ENCODE peak calls at places on chromosomes 1 and 21, in four cellular contexts. W is transverse colon, F is neural progenitor cell, H is fibroblast of lung. T is an unnamed sample.

GRCh38 chr1:53589043-53589887 is 130.1 kb downstream of the DMRTB1 start:
- DNase-seq in H (no peak), F (no peak), W (peak), T (no peak)

GRCh38 chr1:241136401-241136800 is 220.6 kb downstream of the RGS7 start:
- DNase-seq in H (no peak), W (no peak), F (no peak), T (no peak)

GRCh38 chr1:77047978-77048614 is 171.1 kb downstream of the PIGK start:
- DNase-seq in H (no peak), W (no peak), F (no peak), T (no peak)

GRCh38 chr21:10418649-10419048 is 102.7 kb upstream of the TPTE start:
- DNase-seq in H (no peak), F (no peak), W (no peak), T (no peak)

GRCh38 chr1:59007820-59008598 is 224.2 kb upstream of the JUN start:
- DNase-seq in W (no peak), H (peak), F (no peak), T (no peak)

GRCh38 chr1:106957795-106958194 is 98.7 kb upstream of the PRMT6 start:
- DNase-seq in H (no peak), W (no peak), F (no peak), T (no peak)

GRCh38 chr1:35222322-35223108 is 29.6 kb upstream of the SFPQ start:
- DNase-seq in F (no peak), H (peak), W (no peak), T (no peak)

GRCh38 chr1:243713470-243714186 is 136.4 kb downstream of the AKT3 start:
- DNase-seq in W (no peak), H (peak), F (peak), T (no peak)

GRCh38 chr1:199029401-199029800 is 390.6 kb downstream of the PTPRC start:
- DNase-seq in W (no peak), H (peak), F (no peak), T (no peak)

GRCh38 chr1:206502813-206503212 is 4.5 kb upstream of the RASSF5 start:
- DNase-seq in W (no peak), H (no peak), F (no peak), T (no peak)

GRCh38 chr1:206502403-206502802 is 4.9 kb upstream of the RASSF5 start:
- DNase-seq in W (no peak), H (no peak), F (no peak), T (no peak)

GRCh38 chr1:206501881-206502280 is 5.5 kb upstream of the RASSF5 start:
- DNase-seq in H (no peak), F (no peak), W (no peak), T (no peak)

GRCh38 chr1:206504363-206504713 is 3.0 kb upstream of the RASSF5 start:
- DNase-seq in W (no peak), F (no peak), H (no peak), T (no peak)

GRCh38 chr1:206503591-206504362 is 3.6 kb upstream of the RASSF5 start:
- DNase-seq in F (no peak), H (peak), W (peak), T (no peak)
- H3K4me3 ChIP-seq in F (no peak), H (no peak), W (no peak), T (no peak)

GRCh38 chr1:100868364-100868995 is 26.2 kb downstream of the EXTL2 start:
- DNase-seq in F (peak), H (peak), W (no peak), T (no peak)
- H3K4me3 ChIP-seq in F (no peak), H (no peak), W (no peak), T (no peak)

GRCh38 chr1:65279092-65279448 is 30.3 kb upstream of the DNAJC6 start:
- DNase-seq in W (no peak), F (peak), H (no peak), T (no peak)
- H3K4me3 ChIP-seq in W (no peak), F (peak), H (no peak), T (no peak)

GRCh38 chr1:228211871-228212414 is 4.1 kb downstream of the OBSCN start:
- DNase-seq in H (no peak), W (no peak), F (no peak), T (no peak)

GRCh38 chr1:228212415-228212965 is 4.6 kb downstream of the OBSCN start:
- DNase-seq in H (no peak), W (no peak), F (peak), T (no peak)

GRCh38 chr1:228210076-228210651 is 2.3 kb downstream of the OBSCN start:
- DNase-seq in F (peak), W (no peak), H (no peak), T (no peak)

GRCh38 chr1:228210684-228211083 is 2.8 kb downstream of the OBSCN start:
- DNase-seq in F (no peak), W (no peak), H (no peak), T (no peak)

DNA sequence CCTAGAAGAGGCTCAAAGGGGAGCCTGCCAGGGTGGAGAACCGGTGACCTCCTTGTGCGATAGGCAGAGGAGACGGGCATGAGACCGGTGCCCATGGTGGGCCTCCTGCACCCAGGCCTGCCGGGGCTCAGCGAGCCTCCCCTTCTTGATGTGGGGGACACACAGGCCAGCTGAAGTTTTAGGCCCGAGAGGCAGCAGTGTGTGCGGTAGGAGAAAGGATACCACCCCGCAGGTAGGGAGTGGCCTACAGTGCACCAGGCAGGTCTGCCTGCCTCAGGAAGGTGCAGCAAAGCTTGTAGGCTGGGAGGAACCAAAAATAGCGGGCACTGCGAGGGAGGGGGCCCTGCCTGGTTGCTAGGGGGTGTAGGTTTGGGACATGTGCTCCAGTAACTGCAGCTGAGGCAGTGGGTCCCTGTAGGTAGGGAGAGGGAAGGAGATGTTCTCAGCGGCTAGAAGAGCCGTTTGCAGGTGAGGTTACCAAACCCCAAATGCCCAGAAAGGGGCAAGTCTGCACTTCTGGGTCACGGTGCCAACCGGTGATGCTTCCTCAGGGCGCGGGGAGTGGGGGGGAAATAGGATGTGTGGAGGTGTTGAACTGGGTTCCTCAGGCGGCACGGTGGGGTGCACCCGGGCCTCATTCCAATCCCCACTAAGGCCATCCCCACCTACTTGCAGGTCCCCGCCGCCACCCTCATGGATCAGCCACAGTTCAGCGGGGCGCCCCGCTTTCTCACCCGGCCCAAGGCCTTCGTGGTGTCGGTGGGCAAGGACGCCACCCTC is 3.4 kb downstream of the OBSCN start:
- DNase-seq in H (no peak), F (no peak), W (no peak), T (no peak)
- H3K4me3 ChIP-seq in H (no peak), F (no peak), W (no peak), T (no peak)

DNA sequence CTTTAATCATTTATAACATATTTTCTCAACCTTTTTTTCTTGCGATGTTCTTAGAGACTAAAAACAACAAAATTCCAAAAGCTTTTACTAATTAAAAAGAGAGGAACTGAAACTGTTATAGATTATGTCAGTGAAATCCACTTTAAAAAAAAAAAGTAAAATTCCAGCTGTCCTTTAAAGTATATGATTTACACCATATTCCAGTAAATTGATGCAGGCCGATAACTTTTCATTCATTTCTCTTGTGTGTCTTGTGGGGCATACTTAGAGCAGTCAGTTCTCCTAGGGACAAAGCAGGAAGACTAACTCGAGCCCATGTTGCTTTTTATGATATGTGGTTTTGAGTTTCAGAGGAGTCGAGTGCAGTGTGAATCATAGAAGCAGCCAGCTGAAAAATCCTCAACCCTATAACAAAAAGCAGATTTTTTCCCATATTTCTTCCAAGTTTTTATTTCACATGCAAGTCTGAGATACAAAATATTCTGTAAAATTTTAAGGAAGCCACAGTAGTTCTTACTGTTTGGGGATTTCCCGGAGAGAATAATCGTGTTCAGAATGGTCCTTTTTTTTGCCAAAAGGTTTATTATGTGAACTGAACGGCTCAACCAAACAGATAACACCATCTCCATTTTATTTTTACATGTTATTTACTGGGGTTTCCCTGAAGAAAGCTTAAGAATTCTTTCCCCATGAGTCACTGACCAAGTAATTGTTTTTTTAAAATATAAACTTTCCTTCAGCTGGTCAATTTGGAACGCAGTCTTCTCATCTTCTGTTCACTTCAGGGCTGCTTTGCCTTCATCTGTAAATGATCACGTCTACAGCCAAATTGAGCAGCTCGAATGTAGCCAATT is 77.0 kb upstream of the C1orf105 start:
- DNase-seq in W (no peak), H (peak), F (no peak), T (no peak)
- H3K4me3 ChIP-seq in W (no peak), H (peak), F (no peak), T (no peak)

T was measured in LNCaP clone FGC.